ENCODE peak calls at places on chromosomes 1 and 21, in nine cellular contexts. O is IMR-90; I is BE2C; D is fibroblast of the aortic adventitia; T is CD8-positive, alpha-beta T cell; B is dorsolateral prefrontal cortex; E is thoracic aorta; L is AG09319; H is endodermal cell. G is an unnamed sample.
A peak's percentile ranks its signal among the peaks of the same experiment; 100 is the strongest.

GRCh38 chr1:116909511-116910378 is at the start of gene PTGFRN:
- DNase-seq in I (peak; percentile 61), E (peak; percentile 7), H (peak; percentile 92), D (peak; percentile 65), L (peak; percentile 24), T (no peak), O (peak; percentile 6), B (peak; percentile 46), G (no peak)

GRCh38 chr1:44045064-44045463 is 13.8 kb upstream of the SLC6A9 start:
- DNase-seq in B (no peak), L (no peak), T (no peak), O (no peak), D (no peak), H (no peak), E (no peak), I (no peak), G (no peak)

GRCh38 chr1:84700065-84700464 is 9.8 kb upstream of the SSX2IP start:
- DNase-seq in H (no peak), O (no peak), I (no peak), D (no peak), B (no peak), L (no peak), T (no peak), E (no peak), G (no peak)

GRCh38 chr21:36830041-36830440 is 131.1 kb downstream of the SIM2 start:
- DNase-seq in E (no peak), D (no peak), H (no peak), O (no peak), T (no peak), I (no peak), B (no peak), L (no peak), G (no peak)

GRCh38 chr21:32572574-32573420 is 12.5 kb downstream of the TCP10L start:
- DNase-seq in E (no peak), O (no peak), I (peak; percentile 37), H (peak; percentile 51), T (no peak), D (no peak), B (no peak), L (no peak), G (no peak)

GRCh38 chr1:154769193-154769895 is 100.7 kb downstream of the KCNN3 start:
- DNase-seq in D (no peak), H (no peak), B (no peak), E (no peak), O (no peak), T (no peak), I (no peak), L (no peak), G (no peak)

GRCh38 chr1:114086601-114087368 is 66.9 kb downstream of the SYT6 start:
- DNase-seq in L (no peak), E (no peak), H (no peak), O (no peak), B (no peak), I (no peak), D (no peak), T (no peak), G (no peak)

GRCh38 chr1:21313146-21313885 is 23.1 kb upstream of the ECE1 start:
- DNase-seq in L (peak; percentile 47), E (no peak), B (no peak), T (no peak), D (peak; percentile 61), O (peak; percentile 88), H (peak; percentile 63), I (peak; percentile 89), G (no peak)

GRCh38 chr1:29789221-29789909 is 553.0 kb downstream of the PTPRU start:
- DNase-seq in T (no peak), L (no peak), H (no peak), E (no peak), I (no peak), B (no peak), D (no peak), O (peak; percentile 23), G (no peak)

GRCh38 chr1:29785137-29785527 is 548.8 kb downstream of the PTPRU start:
- DNase-seq in E (no peak), H (no peak), D (no peak), T (no peak), I (no peak), L (no peak), B (no peak), O (no peak), G (no peak)

GRCh38 chr1:29786195-29786594 is 549.9 kb downstream of the PTPRU start:
- DNase-seq in H (no peak), O (no peak), E (no peak), T (no peak), I (no peak), B (no peak), D (no peak), L (no peak), G (no peak)

GRCh38 chr1:29785554-29785953 is 549.2 kb downstream of the PTPRU start:
- DNase-seq in T (no peak), H (no peak), D (no peak), I (no peak), O (no peak), B (no peak), L (no peak), E (no peak), G (no peak)

DNA sequence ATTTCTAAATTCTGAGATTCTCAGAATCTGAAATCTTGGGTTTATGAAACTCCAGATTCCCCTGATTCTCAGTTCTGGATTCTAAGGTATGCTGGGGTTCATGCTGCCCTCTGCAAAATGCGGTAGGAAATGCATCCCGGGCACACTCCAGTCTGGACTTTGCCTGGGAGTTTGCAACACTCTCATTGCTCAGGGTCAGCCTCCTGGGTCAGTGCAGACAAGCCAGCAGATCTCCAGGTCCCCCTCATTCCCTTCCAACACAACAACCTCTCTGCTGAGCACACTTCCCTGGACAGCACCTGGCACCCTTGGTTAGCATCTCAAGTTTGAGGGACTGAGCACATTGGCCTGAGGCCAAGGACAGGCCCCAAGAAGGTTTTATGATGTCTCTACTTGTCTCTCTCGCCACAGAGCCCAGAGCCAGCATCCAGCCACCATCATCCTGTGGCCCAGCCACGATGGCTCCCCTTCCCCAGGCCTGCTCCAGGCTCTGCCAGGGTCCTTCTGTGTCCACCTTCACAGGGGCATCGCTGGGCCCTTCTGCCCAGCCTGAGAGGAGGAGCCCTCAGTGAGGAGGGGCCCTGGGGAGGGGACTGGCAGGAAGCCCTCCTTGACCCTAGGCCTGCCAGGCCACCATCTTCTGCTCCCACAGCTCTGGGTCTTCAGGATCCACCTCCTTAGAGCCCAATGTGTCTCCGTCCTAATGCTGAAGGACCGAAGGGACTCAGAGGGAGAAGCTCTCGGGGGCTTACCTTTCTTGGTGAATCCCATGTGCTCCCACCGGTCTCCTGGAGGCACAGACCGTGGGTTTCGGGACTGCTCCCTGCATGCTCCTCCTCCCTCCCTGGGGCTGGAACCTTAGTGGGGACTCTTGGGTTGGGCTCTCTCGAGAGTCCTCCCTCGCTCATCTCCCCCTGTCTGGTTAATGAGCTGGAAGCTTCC is 550.7 kb downstream of the PTPRU start:
- DNase-seq in E (no peak), O (no peak), H (no peak), T (no peak), B (no peak), I (no peak), L (no peak), D (no peak), G (no peak)
- TF ChIP-seq CTCF in E (no peak), O (no peak), H (no peak), T (no peak), B (no peak), I (no peak), L (no peak), D (no peak), G (no peak)

DNA sequence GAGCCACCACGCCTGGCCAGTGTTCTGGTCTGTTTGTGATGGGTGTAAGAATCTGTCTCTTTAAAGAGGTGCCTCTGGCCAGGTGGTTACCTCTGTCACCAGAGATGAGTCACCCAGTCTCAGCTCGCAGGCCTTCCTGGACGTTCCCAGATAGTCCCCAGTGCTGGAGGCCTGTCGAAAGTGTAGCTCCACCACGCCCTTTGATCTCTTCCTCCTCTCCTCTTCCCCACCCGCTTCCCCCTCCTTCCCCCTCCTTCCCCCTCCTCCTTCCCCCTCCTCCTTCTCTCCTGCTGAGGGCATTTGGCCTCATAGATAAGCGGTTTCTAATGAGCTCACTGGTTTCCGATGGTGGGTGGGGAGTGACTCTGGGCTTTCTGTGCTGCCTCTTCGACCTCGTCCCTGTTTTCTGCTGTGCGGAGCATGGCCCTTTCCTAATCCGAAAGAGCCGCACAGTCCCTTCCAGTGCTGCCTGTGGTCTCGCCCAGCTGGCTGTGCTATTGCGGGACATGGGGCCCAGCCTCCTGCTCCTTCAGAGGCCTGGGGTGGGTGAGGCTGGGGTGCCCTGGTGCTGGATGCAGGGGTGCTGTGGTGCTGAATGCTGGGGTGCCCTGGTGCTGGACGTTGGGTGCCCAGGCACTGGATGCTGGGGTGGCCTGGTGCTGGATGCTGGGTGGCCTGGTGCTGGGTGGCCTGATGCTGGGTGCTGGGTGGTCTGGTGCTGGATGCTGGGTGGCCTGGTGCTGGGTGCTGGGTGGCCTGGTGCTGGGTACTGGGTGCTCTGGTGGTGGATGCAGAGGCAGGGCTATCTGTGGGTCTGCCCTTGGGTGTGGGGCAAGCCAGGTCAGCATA is 19.2 kb downstream of the AGPAT3 start:
- DNase-seq in L (no peak), I (peak; percentile 34), D (peak; percentile 22), B (no peak), O (no peak), E (no peak), H (peak; percentile 91), T (no peak), G (no peak)
- TF ChIP-seq CTCF in L (no peak), I (no peak), D (no peak), B (no peak), O (no peak), E (no peak), H (no peak), T (no peak), G (no peak)

GRCh38 chr1:56105397-56105796 is 474.0 kb downstream of the PLPP3 start:
- DNase-seq in L (no peak), I (no peak), T (no peak), D (no peak), E (no peak), O (no peak), H (no peak), B (no peak), G (no peak)

GRCh38 chr1:56106551-56107277 is 472.6 kb downstream of the PLPP3 start:
- DNase-seq in I (no peak), H (peak; percentile 49), B (no peak), T (no peak), E (no peak), D (no peak), O (no peak), L (no peak), G (no peak)

DNA sequence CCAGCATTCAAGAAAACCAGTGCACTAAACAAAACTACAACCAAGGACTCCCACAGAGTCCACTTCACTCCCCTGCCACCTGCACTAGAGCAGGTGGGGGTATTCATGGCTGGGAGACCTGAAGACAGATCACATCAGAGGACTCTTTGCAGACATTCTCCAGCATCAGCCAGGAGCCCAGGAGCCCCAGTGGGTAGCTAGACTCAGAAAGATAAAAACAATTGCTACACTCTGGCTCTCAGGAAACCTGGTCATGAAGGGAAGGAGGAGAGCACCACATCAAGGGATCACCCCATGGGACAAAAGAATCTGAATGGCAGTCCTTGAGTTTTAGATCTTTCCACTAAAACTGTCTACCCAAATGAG is 472.1 kb downstream of the PLPP3 start:
- DNase-seq in D (no peak), L (no peak), B (no peak), T (no peak), I (no peak), H (no peak), O (no peak), E (no peak), G (no peak)
- TF ChIP-seq CTCF in D (no peak), L (no peak), B (no peak), T (no peak), I (no peak), H (no peak), O (no peak), E (no peak), G (no peak)

DNA sequence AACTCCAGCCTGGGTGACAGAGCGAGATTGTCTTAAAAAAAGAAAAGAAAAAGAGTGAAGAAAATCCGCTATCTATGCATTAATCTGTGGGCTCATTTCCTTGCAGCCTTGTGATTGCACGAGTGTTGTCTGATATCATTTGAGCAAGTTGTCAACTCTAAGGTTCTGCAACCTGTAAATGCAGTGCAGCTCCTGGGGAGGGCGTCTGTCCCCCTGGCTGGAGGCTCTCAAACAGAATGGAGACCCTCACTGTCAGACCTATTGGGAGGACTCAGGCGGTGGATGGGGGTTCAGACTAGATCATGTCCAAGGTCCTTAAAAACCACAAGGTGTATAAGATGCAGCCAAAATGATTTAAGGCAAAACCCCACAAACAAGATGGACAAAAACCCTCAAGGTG is 6.2 kb downstream of the CORT start:
- DNase-seq in O (no peak), D (no peak), E (no peak), T (no peak), I (no peak), H (no peak), B (no peak), L (no peak), G (no peak)
- TF ChIP-seq CTCF in O (no peak), D (no peak), E (no peak), T (no peak), I (no peak), H (peak; percentile 54), B (no peak), L (no peak), G (no peak)

G was measured in natural killer cell.